ENCODE peak calls at places on chromosomes 5 and 9, in ten cellular contexts. One of them, this sample, is unnamed.

GRCh38 chr9:79975471-79976316 is 403.9 kb downstream of the TLE4 start:
- DNase-seq in stimulated activated CD8-positive, alpha-beta memory T cell treated with anti-CD3 and anti-CD28 coated beads, Interleukin-7, amount 100 ng/mL, for 1 hour: no peak
- DNase-seq in WTC11: no peak
- DNase-seq in HTR-8/SVneo: no peak
- DNase-seq in NCI-H1092: no peak
- DNase-seq in RWPE1: no peak
- DNase-seq in NCI-H1417: no peak
- DNase-seq in nucleus accumbens: no peak
- DNase-seq in non-pigmented ciliary epithelial cell: no peak
- DNase-seq in endothelial cell: no peak
- DNase-seq in this sample: no peak

GRCh38 chr5:43648499-43649124 is 45.6 kb downstream of the NNT start:
- DNase-seq in nucleus accumbens: no peak
- DNase-seq in endothelial cell: no peak
- DNase-seq in non-pigmented ciliary epithelial cell: no peak
- DNase-seq in NCI-H1417: no peak
- DNase-seq in stimulated activated CD8-positive, alpha-beta memory T cell treated with anti-CD3 and anti-CD28 coated beads, Interleukin-7, amount 100 ng/mL, for 1 hour: no peak
- DNase-seq in HTR-8/SVneo: no peak
- DNase-seq in WTC11: no peak
- DNase-seq in NCI-H1092: no peak
- DNase-seq in RWPE1: no peak
- DNase-seq in this sample: no peak

GRCh38 chr9:115891929-115892328 is 261.7 kb upstream of the PAPPA start:
- DNase-seq in HTR-8/SVneo: no peak
- DNase-seq in WTC11: no peak
- DNase-seq in NCI-H1092: no peak
- DNase-seq in stimulated activated CD8-positive, alpha-beta memory T cell treated with anti-CD3 and anti-CD28 coated beads, Interleukin-7, amount 100 ng/mL, for 1 hour: no peak
- DNase-seq in non-pigmented ciliary epithelial cell: peak
- DNase-seq in nucleus accumbens: no peak
- DNase-seq in NCI-H1417: no peak
- DNase-seq in RWPE1: no peak
- DNase-seq in endothelial cell: no peak
- DNase-seq in this sample: no peak

GRCh38 chr5:112847306-112847705 is 13.8 kb upstream of the SRP19 start:
- DNase-seq in NCI-H1092: no peak
- DNase-seq in WTC11: no peak
- DNase-seq in endothelial cell: no peak
- DNase-seq in NCI-H1417: no peak
- DNase-seq in non-pigmented ciliary epithelial cell: no peak
- DNase-seq in HTR-8/SVneo: no peak
- DNase-seq in RWPE1: no peak
- DNase-seq in nucleus accumbens: no peak
- DNase-seq in stimulated activated CD8-positive, alpha-beta memory T cell treated with anti-CD3 and anti-CD28 coated beads, Interleukin-7, amount 100 ng/mL, for 1 hour: no peak
- DNase-seq in this sample: no peak

GRCh38 chr5:43312076-43312620 is 1.1 kb downstream of the HMGCS1 start:
- DNase-seq in NCI-H1417: no peak
- DNase-seq in HTR-8/SVneo: no peak
- DNase-seq in NCI-H1092: no peak
- DNase-seq in non-pigmented ciliary epithelial cell: no peak
- DNase-seq in WTC11: no peak
- DNase-seq in RWPE1: no peak
- DNase-seq in endothelial cell: no peak
- DNase-seq in nucleus accumbens: no peak
- DNase-seq in stimulated activated CD8-positive, alpha-beta memory T cell treated with anti-CD3 and anti-CD28 coated beads, Interleukin-7, amount 100 ng/mL, for 1 hour: no peak
- DNase-seq in this sample: no peak

GRCh38 chr5:31815394-31815793 is 176.5 kb downstream of the PDZD2 start:
- DNase-seq in stimulated activated CD8-positive, alpha-beta memory T cell treated with anti-CD3 and anti-CD28 coated beads, Interleukin-7, amount 100 ng/mL, for 1 hour: no peak
- DNase-seq in endothelial cell: no peak
- DNase-seq in WTC11: no peak
- DNase-seq in HTR-8/SVneo: no peak
- DNase-seq in NCI-H1417: no peak
- DNase-seq in RWPE1: no peak
- DNase-seq in NCI-H1092: no peak
- DNase-seq in nucleus accumbens: no peak
- DNase-seq in non-pigmented ciliary epithelial cell: no peak
- DNase-seq in this sample: no peak

GRCh38 chr5:173859315-173860038 is 28.7 kb upstream of the CPEB4 start:
- DNase-seq in HTR-8/SVneo: peak
- DNase-seq in NCI-H1417: no peak
- DNase-seq in stimulated activated CD8-positive, alpha-beta memory T cell treated with anti-CD3 and anti-CD28 coated beads, Interleukin-7, amount 100 ng/mL, for 1 hour: no peak
- DNase-seq in endothelial cell: no peak
- DNase-seq in RWPE1: no peak
- DNase-seq in NCI-H1092: no peak
- DNase-seq in WTC11: no peak
- DNase-seq in nucleus accumbens: no peak
- DNase-seq in non-pigmented ciliary epithelial cell: no peak
- DNase-seq in this sample: no peak

GRCh38 chr9:76191493-76191892 is 202.7 kb downstream of the RFK start:
- DNase-seq in NCI-H1417: no peak
- DNase-seq in WTC11: no peak
- DNase-seq in stimulated activated CD8-positive, alpha-beta memory T cell treated with anti-CD3 and anti-CD28 coated beads, Interleukin-7, amount 100 ng/mL, for 1 hour: no peak
- DNase-seq in RWPE1: no peak
- DNase-seq in non-pigmented ciliary epithelial cell: no peak
- DNase-seq in endothelial cell: no peak
- DNase-seq in HTR-8/SVneo: no peak
- DNase-seq in NCI-H1092: no peak
- DNase-seq in nucleus accumbens: no peak
- DNase-seq in this sample: no peak

GRCh38 chr9:28234899-28235277 is 661.6 kb upstream of the C9orf72 start:
- DNase-seq in nucleus accumbens: no peak
- DNase-seq in endothelial cell: no peak
- DNase-seq in NCI-H1092: no peak
- DNase-seq in RWPE1: peak
- DNase-seq in stimulated activated CD8-positive, alpha-beta memory T cell treated with anti-CD3 and anti-CD28 coated beads, Interleukin-7, amount 100 ng/mL, for 1 hour: no peak
- DNase-seq in HTR-8/SVneo: no peak
- DNase-seq in non-pigmented ciliary epithelial cell: peak
- DNase-seq in WTC11: no peak
- DNase-seq in NCI-H1417: no peak
- DNase-seq in this sample: peak